ENCODE peak calls at places on chromosomes 7 and 10, in ten cellular contexts. H is neural crest cell, Q is heart right ventricle, M is uterus, L is A549, K is GM12865, I is right atrium auricular region, R is foreskin fibroblast, D is GM06990, P is transverse colon. Z is an unnamed sample.

GRCh38 chr7:151716339-151716722 is 160.6 kb downstream of the PRKAG2 start:
- DNase-seq in K (no peak), I (no peak), H (no peak), D (no peak), M (no peak), Q (no peak), L (no peak), R (no peak), P (peak), Z (no peak)

GRCh38 chr7:151113344-151114150 is 27.3 kb downstream of the AGAP3 start:
- DNase-seq in M (no peak), K (no peak), R (peak), L (peak), H (no peak), D (no peak), I (no peak), Q (no peak), P (no peak), Z (peak)

GRCh38 chr10:102508506-102508905 is 4.7 kb downstream of the SUFU start:
- DNase-seq in I (no peak), D (no peak), M (no peak), K (no peak), Q (no peak), H (no peak), L (no peak), P (no peak), R (no peak), Z (no peak)

GRCh38 chr10:575312-576129 is 113.9 kb downstream of the DIP2C start:
- DNase-seq in L (no peak), H (no peak), P (no peak), I (no peak), R (no peak), Q (no peak), K (no peak), M (no peak), D (no peak), Z (no peak)

GRCh38 chr10:45080321-45080720 is 79.6 kb downstream of the ZNF22 start:
- DNase-seq in R (no peak), H (no peak), Q (no peak), D (no peak), I (no peak), M (no peak), K (no peak), L (no peak), P (no peak), Z (no peak)

GRCh38 chr7:116728413-116728812 is 56.4 kb downstream of the MET start:
- DNase-seq in K (no peak), M (no peak), Q (no peak), D (no peak), P (no peak), I (no peak), R (no peak), L (no peak), H (no peak), Z (no peak)

GRCh38 chr10:51367120-51367519 is 292.8 kb downstream of the PRKG1 start:
- DNase-seq in H (no peak), P (no peak), L (no peak), R (no peak), M (no peak), I (no peak), Q (no peak), D (no peak), K (no peak), Z (no peak)

GRCh38 chr10:58241346-58241745 is 26.3 kb downstream of the IPMK start:
- DNase-seq in P (no peak), R (peak), I (no peak), L (no peak), D (no peak), M (no peak), Q (no peak), K (no peak), H (no peak), Z (no peak)

GRCh38 chr7:1599571-1600395 is 30.0 kb upstream of the PSMG3 start:
- DNase-seq in L (no peak), D (no peak), K (no peak), R (no peak), M (no peak), I (no peak), Q (no peak), H (no peak), P (no peak), Z (no peak)

GRCh38 chr7:142391191-142391992 is 133.5 kb upstream of the PRSS58 start:
- DNase-seq in L (no peak), H (no peak), M (no peak), D (no peak), Q (no peak), I (no peak), K (peak), P (no peak), R (no peak), Z (no peak)

GRCh38 chr7:30562498-30562897 is 32.2 kb upstream of the GARS1 start:
- DNase-seq in I (no peak), L (no peak), M (no peak), P (no peak), K (no peak), H (no peak), Q (no peak), D (no peak), R (peak), Z (no peak)
- TF ChIP-seq CTCF in I (no peak), L (no peak), M (no peak), P (no peak), K (no peak), H (no peak), Q (no peak), D (no peak), R (no peak), Z (peak)

GRCh38 chr10:24727811-24728210 is 4.1 kb upstream of the ARHGAP21 start:
- DNase-seq in K (peak), P (no peak), Q (no peak), M (no peak), D (no peak), H (no peak), L (no peak), R (no peak), I (no peak), Z (no peak)
- TF ChIP-seq CTCF in K (no peak), P (no peak), Q (no peak), M (no peak), D (no peak), H (peak), L (peak), R (no peak), I (peak), Z (peak)

GRCh38 chr7:117950601-117951278 is 77.5 kb upstream of the CTTNBP2 start:
- DNase-seq in I (no peak), H (no peak), P (peak), R (no peak), K (no peak), Q (no peak), D (no peak), M (no peak), L (no peak), Z (no peak)

GRCh38 chr7:117949232-117949631 is 76.0 kb upstream of the CTTNBP2 start:
- DNase-seq in L (peak), Q (no peak), P (no peak), I (no peak), R (no peak), M (no peak), H (no peak), K (no peak), D (no peak), Z (no peak)

GRCh38 chr7:117951285-117951684 is 78.0 kb upstream of the CTTNBP2 start:
- DNase-seq in P (no peak), H (no peak), L (no peak), Q (no peak), D (no peak), M (no peak), I (no peak), K (no peak), R (no peak), Z (no peak)

GRCh38 chr7:117946201-117946633 is 73.0 kb upstream of the CTTNBP2 start:
- DNase-seq in M (no peak), L (no peak), Q (no peak), P (no peak), R (peak), H (no peak), D (no peak), K (no peak), I (no peak), Z (no peak)

DNA sequence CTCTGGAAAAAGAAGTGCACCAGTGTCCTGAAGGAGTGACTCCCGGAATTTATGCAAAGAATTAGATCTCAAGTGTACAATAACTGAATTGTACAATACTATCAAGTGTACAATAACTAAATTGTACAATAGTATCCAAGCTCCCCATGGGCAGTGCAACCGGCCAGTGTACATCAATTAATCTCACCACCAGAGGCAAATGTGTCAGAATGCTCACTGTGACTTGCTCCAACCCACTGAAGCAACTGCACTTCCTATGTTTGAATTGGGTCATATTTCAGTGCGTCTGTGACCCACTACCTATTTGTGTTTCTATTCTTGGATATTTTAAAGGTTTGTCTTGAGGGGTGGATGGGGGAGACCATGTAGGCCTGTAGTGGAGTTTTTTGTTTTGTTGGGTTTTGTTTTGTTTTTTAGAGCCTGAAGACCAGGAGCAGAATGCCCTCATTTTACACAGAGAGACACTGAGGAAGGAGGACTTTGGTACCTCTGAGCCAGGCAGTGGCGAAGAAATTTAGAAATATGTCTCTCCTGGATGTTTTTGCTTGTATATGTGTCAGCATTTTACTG is 78.6 kb upstream of the CTTNBP2 start:
- DNase-seq in R (no peak), L (no peak), I (no peak), Q (no peak), K (no peak), M (no peak), D (no peak), H (no peak), P (no peak), Z (no peak)
- TF ChIP-seq CTCF in R (no peak), L (no peak), I (no peak), Q (no peak), K (no peak), M (no peak), D (no peak), H (no peak), P (no peak), Z (no peak)

DNA sequence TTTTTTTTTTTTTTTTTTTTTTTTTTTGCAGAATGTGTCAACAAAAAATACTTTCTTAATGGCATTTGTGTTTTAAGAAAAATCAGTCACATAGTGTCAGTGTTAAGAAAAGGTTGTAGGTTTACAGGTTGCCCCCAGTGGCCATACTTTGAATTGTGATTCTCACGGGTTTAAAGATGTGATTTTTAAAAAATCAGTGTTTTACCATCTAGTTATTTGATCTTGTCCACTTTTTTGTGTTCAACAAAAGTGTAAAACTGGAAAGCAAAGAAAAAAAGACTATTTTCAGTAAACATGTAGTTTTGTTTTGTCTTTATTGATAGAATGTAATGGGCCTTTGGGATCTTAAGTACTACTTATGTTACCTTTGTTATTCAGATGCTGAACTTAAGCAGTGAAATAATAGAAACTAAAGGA is 25.7 kb downstream of the SUV39H2 start:
- DNase-seq in H (no peak), D (no peak), P (no peak), L (peak), Q (no peak), M (no peak), R (peak), I (no peak), K (peak), Z (peak)
- TF ChIP-seq CTCF in H (peak), D (peak), P (peak), L (peak), Q (peak), M (peak), R (peak), I (peak), K (peak), Z (peak)

DNA sequence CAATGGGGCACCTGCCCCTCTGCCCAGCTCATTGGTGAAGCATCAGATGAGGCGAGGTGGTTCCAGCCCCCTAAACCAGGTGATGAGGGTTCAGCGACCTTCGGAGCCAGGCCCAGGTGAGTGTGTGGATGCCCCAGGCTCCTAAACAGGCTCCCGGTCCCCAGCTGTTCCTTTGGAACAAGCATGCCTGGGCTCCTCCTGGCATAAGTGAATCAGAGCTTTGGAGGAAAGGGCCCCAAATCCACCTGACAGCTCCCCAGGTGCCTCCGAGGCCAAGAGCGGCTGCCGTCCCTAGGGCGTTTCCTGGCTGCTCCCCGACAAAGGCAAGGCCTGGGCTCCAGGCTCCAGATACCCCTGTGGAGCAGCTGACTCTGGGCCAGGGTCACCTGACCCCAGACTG is 61.3 kb downstream of the YKT6 start:
- DNase-seq in R (no peak), Q (no peak), D (no peak), L (no peak), I (no peak), M (no peak), H (no peak), P (no peak), K (no peak), Z (no peak)
- TF ChIP-seq CTCF in R (no peak), Q (no peak), D (no peak), L (no peak), I (no peak), M (no peak), H (no peak), P (no peak), K (no peak), Z (no peak)

DNA sequence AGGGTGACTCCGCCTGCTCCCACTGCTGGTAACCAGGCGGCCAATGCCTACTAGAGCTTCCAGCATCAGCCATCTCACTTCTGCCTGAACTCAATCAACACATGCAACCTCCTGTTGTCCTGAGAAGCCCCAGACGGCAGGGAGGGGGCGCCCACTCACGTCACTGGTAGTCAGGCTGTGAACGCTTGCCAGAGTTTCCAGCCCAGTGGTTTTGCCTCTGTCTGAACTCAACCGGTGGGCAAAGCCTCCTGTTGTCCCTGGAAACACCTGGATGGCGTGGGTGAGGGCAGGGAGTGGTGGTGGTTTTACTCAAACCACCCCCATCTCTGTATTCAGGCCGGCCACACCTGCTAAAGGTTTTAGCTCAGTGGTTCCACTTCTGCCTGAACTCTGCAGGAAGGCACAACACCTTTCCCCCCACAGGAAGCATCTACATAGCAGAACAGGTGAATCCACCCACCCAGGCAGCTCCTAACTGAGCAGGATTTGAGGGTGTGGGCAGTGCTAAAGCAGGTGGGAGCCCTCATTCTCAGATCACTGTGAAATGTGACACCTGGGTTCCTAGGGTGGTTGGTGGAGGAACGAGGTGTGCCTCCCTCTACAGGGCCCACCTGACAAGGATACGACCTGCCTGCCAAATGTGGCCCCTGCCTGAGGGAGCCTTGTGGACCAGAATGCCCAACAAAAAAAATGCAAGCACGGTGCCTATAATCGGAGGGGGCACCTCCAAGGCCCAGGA is 563.0 kb upstream of the SEMA3D start:
- DNase-seq in R (no peak), L (no peak), D (no peak), I (no peak), H (no peak), M (no peak), K (peak), Q (no peak), P (no peak), Z (no peak)
- TF ChIP-seq CTCF in R (no peak), L (no peak), D (peak), I (no peak), H (no peak), M (no peak), K (no peak), Q (no peak), P (no peak), Z (no peak)

DNA sequence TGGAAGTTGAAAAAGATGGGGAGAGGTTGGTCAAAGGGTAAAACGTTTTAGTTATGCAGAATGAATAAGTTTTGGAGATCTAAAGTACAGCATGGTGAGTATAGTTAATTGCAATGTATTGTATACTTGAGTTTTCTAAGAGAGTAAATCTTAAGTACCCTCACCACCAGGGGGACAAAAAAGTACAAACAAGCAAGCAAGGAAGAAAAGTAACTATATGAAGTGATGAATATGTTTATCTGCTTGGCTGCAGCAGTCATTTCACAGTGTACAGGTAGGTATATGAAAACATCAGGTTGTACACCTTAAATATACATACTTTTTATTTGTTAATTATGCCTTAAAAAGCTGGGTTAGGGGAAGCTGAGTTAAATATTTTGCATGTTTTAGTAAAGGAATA is 157.3 kb downstream of the PCLO start:
- DNase-seq in Q (no peak), R (peak), H (no peak), K (peak), I (no peak), M (no peak), D (no peak), P (no peak), L (no peak), Z (no peak)
- TF ChIP-seq CTCF in Q (no peak), R (peak), H (peak), K (no peak), I (peak), M (no peak), D (peak), P (no peak), L (peak), Z (peak)

Z was measured in HFFc6.